ENCODE peak calls at places on chromosomes 11 and 22, in five cellular contexts. B, P, O, W and U are unnamed samples.

GRCh38 chr11:67289651-67290479 is 762 bp downstream of the ANKRD13D start:
- DNase-seq in O (no peak), W (no peak), P (no peak), B (no peak), U (no peak)

GRCh38 chr11:134139873-134140331 is 71.0 kb downstream of the JAM3 start:
- DNase-seq in O (peak; percentile 55), P (peak; percentile 65), B (no peak), W (no peak), U (peak; percentile 52)

GRCh38 chr11:8122173-8122572 is 41.2 kb downstream of the TUB start:
- DNase-seq in W (no peak), P (no peak), B (no peak), O (no peak), U (no peak)

GRCh38 chr11:135027461-135027860 is 615.4 kb upstream of the B3GAT1 start:
- DNase-seq in O (peak; percentile 35), W (no peak), P (peak; percentile 34), B (no peak), U (peak; percentile 21)

GRCh38 chr22:28955817-28956216 is 72.4 kb downstream of the ZNRF3 start:
- DNase-seq in P (no peak), B (no peak), W (no peak), O (peak; percentile 27), U (no peak)

GRCh38 chr11:58575377-58576020 is at the start of gene LPXN:
- DNase-seq in O (no peak), B (no peak), W (no peak), P (no peak), U (no peak)

GRCh38 chr22:19823191-19823590 is 31.5 kb downstream of the GNB1L start:
- DNase-seq in B (peak; percentile 55), O (peak; percentile 17), P (peak; percentile 6), W (no peak), U (no peak)

GRCh38 chr11:111737180-111737876 is 28.9 kb downstream of the PPP2R1B start:
- DNase-seq in W (no peak), O (no peak), B (no peak), P (no peak), U (no peak)

GRCh38 chr11:43936081-43936480 is 6.4 kb upstream of the C11orf96 start:
- DNase-seq in B (no peak), W (no peak), P (no peak), O (no peak), U (no peak)

GRCh38 chr11:37786214-37786755 is 1188.2 kb upstream of the RAG2 start:
- DNase-seq in P (no peak), B (no peak), W (no peak), O (no peak), U (no peak)

GRCh38 chr11:19739872-19740271 is 27.2 kb downstream of the NAV2 start:
- DNase-seq in W (no peak), O (no peak), P (no peak), B (no peak), U (no peak)

GRCh38 chr11:12410006-12410728 is 32.8 kb downstream of the PARVA start:
- DNase-seq in O (no peak), P (no peak), B (no peak), W (peak; percentile 91), U (no peak)

GRCh38 chr11:57778318-57779037 is 16.9 kb downstream of the CTNND1 start:
- DNase-seq in P (peak; percentile 90), B (peak; percentile 90), O (peak; percentile 95), W (peak; percentile 96), U (no peak)

GRCh38 chr11:93543292-93543977 is at the start of gene SMCO4:
- DNase-seq in P (peak; percentile 87), O (peak; percentile 86), B (peak; percentile 89), W (no peak), U (peak; percentile 78)

GRCh38 chr11:93540337-93540736 is 2.9 kb downstream of the SMCO4 start:
- DNase-seq in P (no peak), W (no peak), B (no peak), O (no peak), U (no peak)

GRCh38 chr11:93541154-93541553 is 2.0 kb downstream of the SMCO4 start:
- DNase-seq in W (no peak), O (no peak), P (no peak), B (no peak), U (no peak)

GRCh38 chr11:93542753-93543246 is 391 bp downstream of the SMCO4 start:
- DNase-seq in B (no peak), O (peak; percentile 43), P (no peak), W (no peak), U (no peak)

DNA sequence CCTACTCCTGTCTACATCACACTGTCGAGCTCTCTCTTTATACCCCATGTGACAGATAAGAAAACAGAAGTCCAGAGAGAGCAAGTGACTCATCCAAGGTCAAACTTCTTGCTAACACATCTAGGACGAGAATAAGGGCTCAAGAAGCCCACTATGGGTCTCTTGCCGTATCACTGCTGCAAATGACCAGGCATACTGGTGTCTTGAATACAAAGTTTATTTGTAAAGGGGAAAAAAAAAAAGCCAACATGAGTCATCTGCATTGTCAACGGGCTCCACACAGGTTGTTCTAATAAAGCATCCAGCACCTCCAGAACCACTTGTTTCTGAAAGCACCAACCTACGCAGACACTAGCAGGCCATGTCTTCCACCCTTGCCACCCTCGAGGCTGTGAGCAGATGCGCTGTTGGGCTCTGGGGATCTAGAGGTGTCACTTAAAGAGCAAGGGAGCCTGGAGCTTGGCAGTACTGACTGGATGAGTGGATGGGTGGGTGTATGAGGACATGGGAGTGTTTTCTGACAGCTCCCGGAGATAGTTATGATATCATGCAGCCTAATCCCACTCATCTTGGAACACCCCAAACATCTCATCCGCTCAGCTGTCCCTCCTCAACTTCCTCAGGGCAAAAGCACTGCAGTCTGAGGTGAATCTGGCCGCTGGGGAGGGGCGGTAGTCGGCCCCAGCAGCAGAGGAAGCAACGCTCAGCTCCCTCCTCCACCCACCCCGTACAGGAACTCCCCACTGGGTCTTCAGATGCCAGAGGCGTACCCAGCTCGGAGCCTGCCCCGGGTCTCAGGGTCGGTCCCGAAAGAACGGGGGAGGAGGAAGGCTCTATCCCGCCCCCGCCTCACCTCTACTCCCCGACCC is 1.1 kb downstream of the SMCO4 start:
- DNase-seq in W (no peak), O (peak; percentile 46), B (no peak), P (peak; percentile 51), U (peak; percentile 29)
- TF ChIP-seq POLR2A in W (no peak), O (no peak), B (no peak), P (peak; percentile 44), U (no peak)

GRCh38 chr11:65131895-65132237 is 2.5 kb downstream of the SYVN1 start:
- DNase-seq in O (no peak), W (no peak), B (no peak), P (no peak), U (no peak)

GRCh38 chr11:65128182-65129145 is 5.9 kb downstream of the SYVN1 start:
- DNase-seq in O (no peak), W (no peak), B (peak; percentile 77), P (no peak), U (no peak)

GRCh38 chr11:65130631-65131416 is 3.5 kb downstream of the SYVN1 start:
- DNase-seq in B (no peak), O (no peak), W (no peak), P (no peak), U (no peak)

GRCh38 chr11:65131417-65131776 is 2.9 kb downstream of the SYVN1 start:
- DNase-seq in P (no peak), O (no peak), B (no peak), W (no peak), U (no peak)

GRCh38 chr11:65129649-65130441 is 4.5 kb downstream of the SYVN1 start:
- DNase-seq in W (no peak), B (peak; percentile 72), O (no peak), P (no peak), U (no peak)
- TF ChIP-seq POLR2A in W (no peak), B (no peak), O (no peak), P (no peak), U (no peak)

DNA sequence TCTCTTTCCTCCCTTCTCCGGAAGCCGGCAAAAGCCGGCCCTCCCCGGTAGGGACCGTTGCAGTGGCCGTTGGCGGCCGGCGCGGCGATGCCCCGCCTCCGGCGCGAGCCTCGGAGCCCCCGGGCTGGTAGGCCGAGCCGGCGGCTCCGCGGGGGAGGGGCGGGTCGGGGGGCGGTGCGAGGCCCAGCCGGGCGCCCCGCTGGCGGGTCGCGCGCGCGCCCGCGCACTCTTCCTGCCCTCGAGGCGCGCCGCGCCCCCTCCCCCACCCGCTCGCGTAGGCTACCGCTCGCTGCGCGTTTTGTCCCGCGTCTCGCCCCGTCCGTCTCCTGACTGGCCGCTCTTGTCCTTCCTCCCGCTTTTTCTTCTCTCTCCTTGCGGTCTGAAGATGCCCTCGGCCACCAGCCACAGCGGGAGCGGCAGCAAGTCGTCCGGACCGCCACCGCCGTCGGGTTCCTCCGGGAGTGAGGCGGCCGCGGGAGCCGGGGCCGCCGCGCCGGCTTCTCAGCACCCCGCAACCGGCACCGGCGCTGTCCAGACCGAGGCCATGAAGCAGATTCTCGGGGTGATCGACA is 591 bp downstream of the CAPRIN1 start:
- DNase-seq in O (peak; percentile 93), B (peak; percentile 93), P (peak; percentile 88), W (peak; percentile 95), U (peak; percentile 92)
- TF ChIP-seq POLR2A in O (no peak), B (peak; percentile 38), P (no peak), W (no peak), U (peak; percentile 14)

GRCh38 chr11:72679869-72680268 is 5.6 kb upstream of the PDE2A start:
- DNase-seq in B (no peak), P (no peak), O (no peak), W (no peak), U (no peak)
- TF ChIP-seq POLR2A in B (no peak), P (no peak), O (no peak), W (no peak), U (no peak)